ENCODE peak calls at places on chromosomes 3 and 15, in nine cellular contexts. S is cardiac muscle cell; W is lower lobe of right lung; C is neuronal stem cell; P is adipocyte; Y is CD4-positive, CD25-positive, alpha-beta regulatory T cell; G is colonic mucosa; J is tibial nerve; N is IMR-90. V is an unnamed sample. For H3K4me1 and H3K9me3, the result is how much of the 10 kb centered on the place peaks cover.

GRCh38 chr15:38217788-38218609 is 34.6 kb upstream of the SPRED1 start:
- DNase-seq in S (no peak), W (no peak), C (no peak), P (no peak), Y (no peak), G (no peak), J (no peak), N (no peak), V (no peak)

GRCh38 chr3:172275586-172275985 is 172.7 kb downstream of the GHSR start:
- DNase-seq in S (no peak), W (no peak), C (no peak), P (no peak), Y (no peak), G (no peak), J (no peak), N (no peak), V (no peak)

GRCh38 chr3:51967384-51968174 is at the start of gene PCBP4:
- DNase-seq in S (peak), W (peak), C (no peak), P (peak), Y (peak), G (peak), J (peak), N (peak), V (no peak)

GRCh38 chr15:47961401-47962090 is 159.2 kb upstream of the SLC24A5 start:
- DNase-seq in S (no peak), W (no peak), C (no peak), P (no peak), Y (peak), G (no peak), J (no peak), N (no peak), V (no peak)

GRCh38 chr15:98217356-98217755 is 256.9 kb downstream of the ARRDC4 start:
- DNase-seq in S (no peak), W (no peak), C (no peak), P (no peak), Y (no peak), G (no peak), J (no peak), N (no peak), V (no peak)

GRCh38 chr3:178385280-178385952 is 150.8 kb upstream of the KCNMB2 start:
- DNase-seq in S (peak), W (no peak), C (peak), P (peak), Y (peak), G (peak), J (peak), N (peak), V (no peak)

GRCh38 chr15:64780600-64781156 is 5.3 kb upstream of the RBPMS2 start:
- DNase-seq in S (no peak), W (no peak), C (no peak), P (no peak), Y (no peak), G (no peak), J (no peak), N (no peak), V (no peak)

GRCh38 chr3:3998140-3998977 is 199.1 kb downstream of the LRRN1 start:
- DNase-seq in S (peak), W (no peak), C (no peak), P (peak), Y (peak), G (peak), J (no peak), N (no peak), V (no peak)

GRCh38 chr3:173044998-173045397 is 96.0 kb downstream of the SPATA16 start:
- DNase-seq in S (peak), W (no peak), C (no peak), P (no peak), Y (no peak), G (no peak), J (no peak), N (no peak), V (no peak)

GRCh38 chr3:155605571-155605970 is 139.3 kb downstream of the PLCH1 start:
- DNase-seq in S (no peak), W (no peak), C (no peak), P (no peak), Y (no peak), G (no peak), J (no peak), N (no peak), V (no peak)

GRCh38 chr15:78051622-78052405 is 25.7 kb downstream of the TBC1D2B start:
- DNase-seq in S (peak), W (no peak), C (no peak), P (no peak), Y (peak), G (peak), J (no peak), N (peak), V (no peak)

GRCh38 chr3:49554639-49555265 is 475 bp downstream of the BSN start:
- DNase-seq in S (no peak), W (peak), C (peak), P (peak), Y (peak), G (peak), J (no peak), N (peak), V (no peak)

GRCh38 chr15:82643992-82644391 is 3.2 kb downstream of the CPEB1 start:
- DNase-seq in S (no peak), W (no peak), C (no peak), P (no peak), Y (no peak), G (no peak), J (no peak), N (no peak), V (no peak)

GRCh38 chr3:38173834-38174418 is 8.6 kb downstream of the OXSR1 start:
- DNase-seq in S (no peak), W (no peak), C (no peak), P (no peak), Y (peak), G (no peak), J (no peak), N (no peak), V (no peak)

GRCh38 chr15:67685008-67685599 is 140.2 kb upstream of the SKOR1 start:
- DNase-seq in S (peak), W (no peak), C (peak), P (peak), Y (peak), G (no peak), J (no peak), N (peak), V (no peak)

GRCh38 chr15:67685716-67686115 is 139.6 kb upstream of the SKOR1 start:
- DNase-seq in S (no peak), W (no peak), C (no peak), P (no peak), Y (no peak), G (no peak), J (no peak), N (no peak), V (no peak)

GRCh38 chr15:67674983-67675382 is 132.5 kb downstream of the MAP2K5 start:
- DNase-seq in S (no peak), W (no peak), C (no peak), P (no peak), Y (no peak), G (no peak), J (no peak), N (no peak), V (no peak)

GRCh38 chr15:67678948-67679347 is 136.4 kb downstream of the MAP2K5 start:
- DNase-seq in S (no peak), W (no peak), C (peak), P (no peak), Y (no peak), G (no peak), J (no peak), N (no peak), V (no peak)

DNA sequence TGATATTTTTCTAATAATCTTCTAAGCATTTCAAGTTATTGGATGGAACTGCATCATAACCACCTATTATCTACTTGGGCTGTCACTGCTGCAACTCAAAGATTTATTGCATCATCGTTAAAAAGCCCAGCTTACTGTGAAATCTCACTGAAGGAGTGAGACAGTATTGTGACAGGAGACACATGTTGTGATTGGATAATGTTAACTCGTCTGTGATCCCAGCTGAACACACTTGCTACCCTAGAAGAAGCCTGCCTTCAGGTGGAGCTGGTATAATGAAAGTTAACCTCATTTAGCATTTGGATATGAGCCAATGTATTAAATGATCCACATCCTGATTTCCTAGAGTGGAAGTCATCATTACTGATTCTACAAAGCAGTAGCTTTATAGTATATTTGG is 138.1 kb downstream of the MAP2K5 start:
- DNase-seq in S (peak), W (no peak), C (no peak), P (peak), Y (no peak), G (no peak), J (no peak), N (peak), V (no peak)
- H3K4me1 ChIP-seq in S (under half), W (under half), C (under half), P (under half), Y (under half), G (under half), J (under half), N (under half), V (under half)

GRCh38 chr3:124260206-124260915 is 268.4 kb upstream of the ROPN1 start:
- DNase-seq in S (peak), W (no peak), C (no peak), P (peak), Y (no peak), G (no peak), J (peak), N (peak), V (peak)
- H3K9me3 ChIP-seq in S (under half), W (under half), C (under half), P (under half), Y (under half), G (under half), J (under half), N (under half), V (under half)

GRCh38 chr3:195148553-195148952 is 122.4 kb downstream of the XXYLT1 start:
- DNase-seq in S (no peak), W (no peak), C (no peak), P (no peak), Y (peak), G (no peak), J (no peak), N (peak), V (no peak)

GRCh38 chr3:195150194-195151118 is 120.5 kb downstream of the XXYLT1 start:
- DNase-seq in S (peak), W (peak), C (no peak), P (no peak), Y (peak), G (peak), J (no peak), N (peak), V (peak)

GRCh38 chr3:195147649-195148121 is 123.3 kb downstream of the XXYLT1 start:
- DNase-seq in S (peak), W (peak), C (no peak), P (peak), Y (peak), G (peak), J (no peak), N (peak), V (no peak)

GRCh38 chr3:195151402-195151801 is 119.6 kb downstream of the XXYLT1 start:
- DNase-seq in S (no peak), W (no peak), C (no peak), P (no peak), Y (no peak), G (no peak), J (no peak), N (no peak), V (no peak)

GRCh38 chr3:195149292-195149691 is 121.7 kb downstream of the XXYLT1 start:
- DNase-seq in S (no peak), W (no peak), C (no peak), P (no peak), Y (no peak), G (no peak), J (no peak), N (no peak), V (no peak)
- H3K4me1 ChIP-seq in S (under half), W (half or more), C (under half), P (under half), Y (under half), G (under half), J (under half), N (under half), V (under half)

DNA sequence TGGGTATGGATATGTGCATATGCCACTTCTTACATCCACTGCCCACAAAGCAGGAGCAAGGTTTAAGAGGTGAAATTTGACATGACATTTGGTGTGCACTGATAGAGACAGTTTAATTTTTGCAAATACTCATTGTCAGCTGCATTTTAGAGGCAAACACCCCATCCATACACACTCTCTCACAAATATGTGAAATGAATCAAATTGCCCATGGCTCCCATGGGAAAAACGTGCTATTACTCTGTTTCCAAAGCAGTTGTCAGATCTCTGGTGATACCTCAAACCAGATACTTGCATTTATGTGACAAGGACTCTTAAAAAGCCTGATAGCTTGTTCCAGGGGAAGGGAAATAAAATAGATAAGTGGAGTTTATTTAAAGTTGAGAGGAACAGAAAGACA is 244.9 kb upstream of the ARPP21 start:
- DNase-seq in S (no peak), W (no peak), C (no peak), P (no peak), Y (no peak), G (no peak), J (no peak), N (no peak), V (no peak)
- H3K9me3 ChIP-seq in S (under half), W (under half), C (under half), P (under half), Y (under half), G (under half), J (under half), N (under half), V (under half)

GRCh38 chr15:46329876-46330275 is 695.0 kb downstream of the SQOR start:
- DNase-seq in S (no peak), W (no peak), C (no peak), P (no peak), Y (no peak), G (no peak), J (no peak), N (no peak), V (no peak)
- H3K4me1 ChIP-seq in S (under half), W (under half), C (under half), P (under half), Y (under half), G (under half), J (under half), N (under half), V (under half)

GRCh38 chr3:1752205-1752604 is 346.5 kb upstream of the CNTN4 start:
- DNase-seq in S (no peak), W (no peak), C (no peak), P (no peak), Y (no peak), G (no peak), J (no peak), N (no peak), V (no peak)
- H3K9me3 ChIP-seq in S (under half), W (under half), C (under half), P (under half), Y (under half), G (under half), J (under half), N (under half), V (under half)

DNA sequence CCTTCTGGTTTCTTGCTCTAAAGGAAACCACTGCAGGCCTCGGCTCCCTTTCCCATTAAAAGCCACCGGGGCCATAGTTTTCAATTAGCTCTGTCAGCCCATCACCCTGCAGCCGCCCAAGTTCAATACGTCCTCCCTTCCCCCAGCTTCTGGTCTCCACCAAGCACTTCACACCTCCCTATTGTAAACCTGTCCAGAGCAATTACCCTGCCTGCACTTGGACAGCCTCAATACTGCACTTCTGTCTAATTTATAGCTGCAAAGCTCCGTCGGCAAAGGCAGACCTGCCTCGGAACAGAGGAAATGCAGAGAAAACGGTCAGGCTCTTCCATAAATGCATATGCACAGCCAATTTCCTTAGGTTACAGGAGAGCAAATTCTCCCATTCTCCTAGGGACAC is 21.9 kb downstream of the LRIG1 start:
- DNase-seq in S (no peak), W (no peak), C (no peak), P (no peak), Y (no peak), G (peak), J (no peak), N (no peak), V (no peak)
- H3K4me1 ChIP-seq in S (under half), W (half or more), C (half or more), P (under half), Y (half or more), G (half or more), J (under half), N (under half), V (half or more)